ENCODE peak calls at places on chromosome 18, in six cellular contexts. F is HCT116, V is fibroblast of pulmonary artery, M is BJ, K is endothelial cell, S is brain microvascular endothelial cell. R is an unnamed sample.

GRCh38 chr18:9237982-9238381 is 96.6 kb upstream of the TWSG1 start:
- DNase-seq in F (no peak), V (no peak), M (no peak), K (no peak), S (no peak), R (no peak)

GRCh38 chr18:71293322-71293721 is 1004.5 kb downstream of the SOCS6 start:
- DNase-seq in F (no peak), V (peak), M (no peak), K (no peak), S (no peak), R (no peak)

GRCh38 chr18:31610841-31611240 is 19.2 kb downstream of the TTR start:
- DNase-seq in F (peak), V (peak), M (no peak), K (peak), S (no peak), R (peak)

GRCh38 chr18:3679254-3679653 is 229.3 kb downstream of the TGIF1 start:
- DNase-seq in F (no peak), V (no peak), M (no peak), K (no peak), S (no peak), R (no peak)

GRCh38 chr18:69968073-69968472 is 20.4 kb upstream of the CD226 start:
- DNase-seq in F (no peak), V (no peak), M (no peak), K (no peak), S (no peak), R (no peak)

GRCh38 chr18:45517181-45517741 is 98.0 kb upstream of the SLC14A2 start:
- DNase-seq in F (no peak), V (no peak), M (peak), K (no peak), S (peak), R (no peak)

GRCh38 chr18:59783138-59783537 is 85.9 kb upstream of the CCBE1 start:
- DNase-seq in F (peak), V (peak), M (no peak), K (peak), S (peak), R (peak)

GRCh38 chr18:74292541-74292858 is 737 bp upstream of the CYB5A start:
- DNase-seq in F (no peak), V (no peak), M (no peak), K (no peak), S (no peak), R (no peak)

GRCh38 chr18:43692291-43692690 is 415.0 kb upstream of the SYT4 start:
- DNase-seq in F (no peak), V (peak), M (peak), K (no peak), S (peak), R (no peak)

GRCh38 chr18:58755304-58756010 is 84.2 kb downstream of the MALT1 start:
- DNase-seq in F (no peak), V (no peak), M (no peak), K (no peak), S (no peak), R (no peak)

GRCh38 chr18:36187826-36188721 is 777 bp downstream of the MOCOS start:
- DNase-seq in F (peak), V (no peak), M (no peak), K (peak), S (no peak), R (peak)

GRCh38 chr18:74654637-74655036 is 57.0 kb downstream of the ZNF407 start:
- DNase-seq in F (no peak), V (peak), M (no peak), K (no peak), S (no peak), R (no peak)

GRCh38 chr18:63439334-63439733 is 17.1 kb upstream of the VPS4B start:
- DNase-seq in F (peak), V (peak), M (no peak), K (peak), S (peak), R (peak)

GRCh38 chr18:31592520-31593157 is 962 bp downstream of the TTR start:
- DNase-seq in F (no peak), V (no peak), M (no peak), K (no peak), S (no peak), R (no peak)

GRCh38 chr18:75320506-75320905 is 107.0 kb downstream of the SMIM21 start:
- DNase-seq in F (no peak), V (no peak), M (no peak), K (no peak), S (no peak), R (no peak)

GRCh38 chr18:78242796-78243195 is 736.8 kb upstream of the SALL3 start:
- DNase-seq in F (no peak), V (peak), M (no peak), K (no peak), S (no peak), R (no peak)

GRCh38 chr18:11392292-11392691 is 217.1 kb upstream of the SLC35G4 start:
- DNase-seq in F (peak), V (no peak), M (no peak), K (no peak), S (no peak), R (no peak)

GRCh38 chr18:42582266-42582665 is 533.2 kb downstream of the RIT2 start:
- DNase-seq in F (no peak), V (no peak), M (no peak), K (no peak), S (no peak), R (no peak)

GRCh38 chr18:31977270-31977872 is 34.4 kb upstream of the TRAPPC8 start:
- DNase-seq in F (peak), V (peak), M (no peak), K (peak), S (peak), R (peak)

GRCh38 chr18:906416-907170 is 1.9 kb downstream of the ADCYAP1 start:
- DNase-seq in F (no peak), V (no peak), M (no peak), K (peak), S (no peak), R (no peak)

GRCh38 chr18:47606526-47606925 is 323.9 kb downstream of the SMAD2 start:
- DNase-seq in F (no peak), V (no peak), M (no peak), K (no peak), S (no peak), R (no peak)

GRCh38 chr18:39675358-39675757 is 2109.8 kb upstream of the CELF4 start:
- DNase-seq in F (no peak), V (peak), M (peak), K (no peak), S (peak), R (no peak)

GRCh38 chr18:25927830-25928229 is 162.6 kb downstream of the SS18 start:
- DNase-seq in F (no peak), V (no peak), M (no peak), K (no peak), S (no peak), R (no peak)

GRCh38 chr18:61091379-61091778 is 241.9 kb upstream of the CDH20 start:
- DNase-seq in F (no peak), V (no peak), M (no peak), K (no peak), S (no peak), R (no peak)
- TF ChIP-seq CTCF in F (no peak), V (no peak), M (no peak), K (no peak), S (no peak), R (no peak)

GRCh38 chr18:54224379-54225014 is at the start of gene MBD2:
- DNase-seq in F (peak), V (peak), M (peak), K (peak), S (peak), R (peak)
- TF ChIP-seq CTCF in F (peak), V (no peak), M (peak), K (no peak), S (peak), R (no peak)

DNA sequence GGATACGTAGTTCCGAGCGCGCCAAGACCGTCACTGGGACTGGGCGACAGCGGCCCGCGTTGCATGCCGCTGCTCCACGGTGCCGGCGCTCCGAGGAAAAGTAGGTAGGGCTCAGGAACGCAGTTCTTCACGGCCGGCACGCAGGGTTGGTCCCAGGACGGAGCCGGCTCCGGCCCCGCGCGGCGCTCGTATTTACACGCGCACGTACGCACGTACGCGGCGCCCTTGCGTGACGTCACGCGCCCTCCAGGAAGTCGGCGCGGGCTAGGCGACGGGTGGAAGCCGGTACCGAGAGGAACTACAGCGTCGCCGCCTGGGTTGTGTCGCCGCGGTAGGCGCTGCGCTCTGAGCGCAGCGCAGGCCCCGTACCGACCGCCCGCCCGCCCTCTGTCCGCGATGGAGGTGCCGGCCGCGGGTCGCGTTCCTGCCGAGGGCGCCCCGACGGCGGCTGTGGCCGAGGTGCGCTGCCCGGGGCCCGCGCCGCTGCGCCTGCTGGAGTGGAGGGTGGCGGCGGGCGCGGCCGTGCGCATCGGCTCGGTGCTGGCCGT is at the start of gene CTDP1:
- DNase-seq in F (peak), V (peak), M (no peak), K (peak), S (peak), R (peak)
- TF ChIP-seq CTCF in F (no peak), V (no peak), M (peak), K (peak), S (no peak), R (no peak)

GRCh38 chr18:13477147-13477683 is 249.1 kb downstream of the FAM210A start:
- DNase-seq in F (no peak), V (no peak), M (no peak), K (no peak), S (no peak), R (no peak)
- TF ChIP-seq CTCF in F (no peak), V (no peak), M (no peak), K (no peak), S (no peak), R (no peak)

DNA sequence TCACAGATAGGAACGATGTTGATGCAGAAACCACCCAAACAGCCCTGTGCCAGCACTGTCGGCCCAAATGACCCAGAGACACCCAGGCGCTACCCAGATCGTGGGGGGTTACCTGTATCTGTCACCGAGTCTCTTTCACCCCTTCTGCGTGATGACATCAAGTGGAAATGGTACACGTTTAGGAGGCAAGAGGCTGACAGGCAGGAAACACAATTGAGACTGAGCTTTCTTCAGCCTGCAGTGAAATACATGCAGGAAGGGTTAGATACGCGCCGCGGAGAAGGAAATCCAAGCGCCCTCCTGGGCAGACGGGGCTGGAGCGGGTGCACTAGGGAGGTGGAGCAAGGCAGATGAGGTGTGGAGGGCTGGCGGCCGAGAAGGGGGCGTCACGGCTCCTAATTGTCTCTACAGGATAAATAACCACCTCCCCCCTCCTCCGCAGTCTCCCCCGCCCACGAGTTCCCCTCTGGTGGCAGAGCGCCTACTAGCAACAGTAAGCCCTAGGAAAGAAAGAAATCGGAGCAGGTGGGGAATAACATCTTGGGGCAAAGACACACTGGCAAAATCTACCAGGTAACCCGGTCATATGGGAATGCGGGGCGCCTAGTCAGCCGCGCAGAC is at the start of gene RNF152:
- DNase-seq in F (no peak), V (peak), M (no peak), K (peak), S (no peak), R (no peak)
- TF ChIP-seq CTCF in F (no peak), V (peak), M (peak), K (no peak), S (peak), R (no peak)

GRCh38 chr18:13809521-13810252 is 14.3 kb upstream of the MC5R start:
- DNase-seq in F (no peak), V (no peak), M (no peak), K (no peak), S (no peak), R (peak)

GRCh38 chr18:13810950-13811485 is 12.9 kb upstream of the MC5R start:
- DNase-seq in F (no peak), V (no peak), M (no peak), K (no peak), S (no peak), R (no peak)

GRCh38 chr18:13809025-13809384 is 14.9 kb upstream of the MC5R start:
- DNase-seq in F (no peak), V (no peak), M (no peak), K (no peak), S (no peak), R (peak)

GRCh38 chr18:13813271-13813849 is 10.6 kb upstream of the MC5R start:
- DNase-seq in F (peak), V (peak), M (peak), K (peak), S (peak), R (peak)

GRCh38 chr18:13811993-13812392 is 12.0 kb upstream of the MC5R start:
- DNase-seq in F (no peak), V (no peak), M (no peak), K (no peak), S (no peak), R (peak)
- TF ChIP-seq CTCF in F (peak), V (no peak), M (no peak), K (peak), S (peak), R (no peak)

DNA sequence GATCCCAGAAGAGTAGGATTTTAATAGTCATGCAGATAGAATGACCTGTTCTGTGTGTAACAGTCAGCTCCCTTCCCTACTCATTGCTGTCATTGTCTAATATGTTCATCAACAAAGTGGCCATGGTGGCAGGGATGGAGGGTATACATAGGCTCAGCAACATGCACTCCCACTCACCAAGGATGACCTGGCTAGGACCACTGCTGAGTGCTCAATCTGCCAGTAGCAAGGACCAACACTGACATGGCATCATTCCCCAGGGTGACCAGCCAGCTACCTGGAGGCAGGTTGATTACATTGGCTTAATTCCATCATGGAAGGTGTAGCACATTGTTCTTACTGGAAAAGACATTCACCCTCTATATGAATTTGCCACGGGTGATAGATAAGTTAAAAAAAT is 401.7 kb upstream of the CELF4 start:
- DNase-seq in F (no peak), V (no peak), M (no peak), K (no peak), S (no peak), R (no peak)
- TF ChIP-seq CTCF in F (no peak), V (no peak), M (no peak), K (no peak), S (no peak), R (no peak)

GRCh38 chr18:23127145-23127544 is 8.1 kb upstream of the CABLES1 start:
- DNase-seq in F (no peak), V (peak), M (no peak), K (no peak), S (no peak), R (no peak)

GRCh38 chr18:23131693-23132319 is 3.5 kb upstream of the CABLES1 start:
- DNase-seq in F (peak), V (peak), M (peak), K (peak), S (peak), R (peak)

GRCh38 chr18:23121133-23121532 is 14.2 kb upstream of the CABLES1 start:
- DNase-seq in F (no peak), V (no peak), M (no peak), K (no peak), S (no peak), R (no peak)

GRCh38 chr18:23129355-23130002 is 5.8 kb upstream of the CABLES1 start:
- DNase-seq in F (no peak), V (no peak), M (no peak), K (no peak), S (no peak), R (no peak)

DNA sequence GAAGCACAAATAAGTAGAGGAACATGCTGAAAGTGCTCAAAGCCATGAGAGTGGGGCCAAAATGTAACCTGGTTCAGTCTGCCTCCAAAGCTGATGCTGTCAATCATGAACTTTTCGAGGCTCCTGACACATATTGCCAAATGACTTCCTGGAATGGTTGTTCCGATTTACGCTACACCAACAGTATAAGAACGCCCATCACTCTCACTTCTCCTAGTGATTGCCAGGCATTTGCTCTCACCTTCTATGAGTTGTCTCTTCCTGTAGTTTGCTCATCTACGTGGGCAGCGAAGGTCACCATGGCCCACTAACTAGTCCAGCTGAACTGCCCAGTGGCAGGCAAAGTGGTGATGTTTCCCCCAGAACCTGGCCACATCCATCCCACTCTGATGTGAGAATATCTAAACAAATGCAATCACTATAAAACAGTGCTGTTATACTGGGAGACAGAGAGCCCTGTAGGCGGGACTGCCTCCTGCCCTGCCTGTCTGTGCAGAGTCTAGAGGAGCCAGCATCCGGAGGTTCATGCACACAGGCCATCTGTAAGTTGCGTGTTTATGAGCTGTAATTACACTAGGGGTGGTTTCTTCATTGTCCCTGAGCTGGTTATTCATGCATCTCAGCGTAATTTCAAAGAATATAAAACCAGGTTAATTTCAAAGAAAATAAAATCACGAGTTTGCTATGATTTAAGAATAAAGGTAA is 8.8 kb upstream of the CABLES1 start:
- DNase-seq in F (no peak), V (peak), M (no peak), K (no peak), S (no peak), R (no peak)
- TF ChIP-seq CTCF in F (no peak), V (no peak), M (no peak), K (no peak), S (no peak), R (no peak)